ENCODE peak calls at places on chromosomes 6 and 20, in six cellular contexts. E is ovary; X is CD8-positive, alpha-beta T cell; P is lower lobe of right lung; W is right lobe of liver; N is BJ. S is an unnamed sample.

GRCh38 chr20:11970243-11970836 is 52.6 kb downstream of the BTBD3 start:
- DNase-seq in E (no peak), X (no peak), P (no peak), W (no peak), N (no peak), S (no peak)

GRCh38 chr20:38601216-38602184 is at the start of gene ARHGAP40:
- DNase-seq in E (no peak), X (no peak), P (peak; percentile 63), W (no peak), N (no peak), S (no peak)

GRCh38 chr6:137823826-137824501 is 43.1 kb upstream of the TNFAIP3 start:
- DNase-seq in E (peak; percentile 66), X (peak; percentile 66), P (no peak), W (no peak), N (peak; percentile 23), S (no peak)

GRCh38 chr6:3325210-3325609 is 66.5 kb downstream of the PSMG4 start:
- DNase-seq in E (no peak), X (no peak), P (no peak), W (no peak), N (no peak), S (no peak)

GRCh38 chr6:39047434-39048327 is 900 bp upstream of the GLP1R start:
- DNase-seq in E (no peak), X (no peak), P (no peak), W (no peak), N (no peak), S (no peak)

GRCh38 chr6:142545147-142545546 is 243.3 kb downstream of the ADGRG6 start:
- DNase-seq in E (no peak), X (no peak), P (no peak), W (no peak), N (no peak), S (no peak)

GRCh38 chr20:2131366-2131765 is 29.7 kb downstream of the STK35 start:
- DNase-seq in E (no peak), X (no peak), P (no peak), W (no peak), N (no peak), S (no peak)

GRCh38 chr6:25138024-25138696 is 141.0 kb upstream of the CARMIL1 start:
- DNase-seq in E (peak; percentile 49), X (peak; percentile 49), P (no peak), W (peak; percentile 31), N (peak; percentile 53), S (peak; percentile 61)

GRCh38 chr6:79584332-79584731 is 46.8 kb upstream of the SH3BGRL2 start:
- DNase-seq in E (no peak), X (no peak), P (no peak), W (no peak), N (no peak), S (no peak)

GRCh38 chr20:6635034-6635736 is 132.3 kb upstream of the BMP2 start:
- DNase-seq in E (no peak), X (no peak), P (no peak), W (no peak), N (no peak), S (no peak)
- H3K4me3 ChIP-seq in E (no peak overlapping the region), X (no peak overlapping the region), P (no peak overlapping the region), W (no peak overlapping the region), N (no peak overlapping the region), S (no peak overlapping the region)

DNA sequence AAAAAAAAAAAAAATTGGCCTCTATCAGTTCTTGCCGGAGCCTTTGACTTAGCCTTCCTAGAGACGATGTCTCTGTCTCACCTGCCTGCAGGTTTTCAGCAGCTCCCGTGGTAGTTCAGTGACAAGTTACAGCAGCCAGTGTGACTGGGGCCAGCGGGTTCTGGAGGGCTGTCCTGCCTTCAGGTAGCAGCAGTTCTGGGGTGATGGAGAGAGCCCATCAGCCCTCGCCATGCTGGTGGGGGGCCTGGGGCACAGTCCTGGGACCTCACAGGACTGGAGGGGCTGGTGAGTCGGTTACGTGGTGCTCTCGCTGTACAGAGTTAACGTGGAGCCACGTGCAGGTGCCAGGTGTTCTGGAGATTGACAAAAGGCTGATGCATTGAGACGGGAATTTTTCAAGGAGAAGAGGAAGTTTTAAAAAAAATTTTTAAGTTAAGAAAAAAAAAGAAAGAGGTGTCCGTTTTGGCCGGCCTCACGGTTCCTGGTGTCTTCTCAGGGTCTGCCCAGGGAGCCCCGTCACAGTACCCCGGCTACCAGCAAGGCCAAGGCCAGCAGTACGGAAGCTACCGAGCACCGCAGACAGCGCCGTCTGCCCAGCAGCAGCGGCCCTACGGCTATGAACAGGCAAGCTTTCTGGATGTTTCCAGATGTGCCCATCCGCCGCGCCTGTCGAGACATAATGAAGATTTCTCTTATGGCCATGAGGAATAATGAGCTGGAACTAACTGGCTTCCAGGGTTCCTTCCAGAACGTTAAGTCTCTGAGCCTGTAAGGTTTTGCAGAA is 8.6 kb upstream of the MTG2 start:
- DNase-seq in E (no peak), X (no peak), P (no peak), W (no peak), N (no peak), S (no peak)
- TF ChIP-seq CTCF in E (no peak), X (no peak), P (no peak), W (no peak), N (no peak), S (no peak)

GRCh38 chr6:161215193-161215592 is 58.7 kb downstream of the AGPAT4 start:
- DNase-seq in E (no peak), X (no peak), P (no peak), W (no peak), N (peak; percentile 53), S (no peak)

GRCh38 chr6:161215876-161216615 is 57.8 kb downstream of the AGPAT4 start:
- DNase-seq in E (no peak), X (no peak), P (no peak), W (no peak), N (no peak), S (no peak)

GRCh38 chr6:161212902-161213301 is 61.0 kb downstream of the AGPAT4 start:
- DNase-seq in E (no peak), X (no peak), P (no peak), W (no peak), N (no peak), S (no peak)

GRCh38 chr6:161216616-161217205 is 57.1 kb downstream of the AGPAT4 start:
- DNase-seq in E (no peak), X (no peak), P (no peak), W (no peak), N (no peak), S (no peak)

GRCh38 chr6:161214722-161215121 is 59.1 kb downstream of the AGPAT4 start:
- DNase-seq in E (no peak), X (no peak), P (no peak), W (no peak), N (no peak), S (no peak)
- H3K4me3 ChIP-seq in E (no peak overlapping the region), X (no peak overlapping the region), P (no peak overlapping the region), W (no peak overlapping the region), N (no peak overlapping the region), S (no peak overlapping the region)

GRCh38 chr6:108562503-108562993 is 1.8 kb downstream of the FOXO3 start:
- DNase-seq in E (peak; percentile 70), X (no peak), P (peak; percentile 77), W (peak; percentile 69), N (no peak), S (no peak)
- TF ChIP-seq CTCF in E (no peak), X (no peak), P (peak; percentile 17), W (no peak), N (no peak), S (no peak)

GRCh38 chr6:148578489-148578814 is 168.4 kb upstream of the UST start:
- DNase-seq in E (no peak), X (no peak), P (no peak), W (no peak), N (no peak), S (no peak)
- H3K4me3 ChIP-seq in E (no peak overlapping the region), X (no peak overlapping the region), P (no peak overlapping the region), W (no peak overlapping the region), N (no peak overlapping the region), S (no peak overlapping the region)

DNA sequence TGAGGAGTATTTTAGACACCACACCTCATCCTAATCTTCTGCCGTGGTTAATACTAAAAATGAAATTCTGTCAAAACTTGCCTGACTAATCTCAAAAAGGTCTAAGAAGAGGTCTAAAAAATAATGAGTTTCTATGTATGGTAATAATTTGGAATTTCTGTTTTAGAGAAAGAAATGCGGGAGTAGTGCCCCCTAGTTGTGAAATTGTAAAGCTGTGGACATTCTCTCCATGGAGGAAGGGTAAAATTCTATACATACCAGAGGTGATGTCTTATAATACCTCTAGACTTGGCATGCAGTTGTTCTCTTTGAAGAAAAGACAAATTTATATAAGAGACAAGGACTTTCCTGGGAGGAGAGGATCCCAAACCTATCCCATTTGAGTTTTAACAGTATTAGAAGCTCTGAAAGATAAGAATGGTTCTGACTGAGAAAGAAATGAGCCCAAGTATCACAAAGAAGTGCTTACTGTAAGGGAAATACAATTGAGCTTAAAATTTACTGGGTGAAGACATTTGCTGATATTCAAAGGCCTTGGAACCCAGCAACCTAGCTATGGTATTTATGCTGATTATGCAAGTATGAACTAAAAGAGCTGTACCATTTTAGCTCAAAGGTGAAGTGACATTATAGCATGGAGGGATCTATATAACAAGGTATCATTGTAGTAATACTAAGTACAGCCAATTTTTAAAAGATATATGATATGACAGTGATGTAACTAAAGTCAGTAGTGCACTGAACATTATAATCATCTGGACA is 5.1 kb upstream of the EPHA7 start:
- DNase-seq in E (no peak), X (no peak), P (no peak), W (no peak), N (no peak), S (no peak)
- TF ChIP-seq CTCF in E (no peak), X (no peak), P (peak; percentile 45), W (peak; percentile 52), N (peak; percentile 53), S (peak; percentile 31)